ENCODE peak calls at places on chromosomes 5 and 9, in four cellular contexts. One of them, this sample, is unnamed.

GRCh38 chr9:14361074-14361473 is 47.1 kb upstream of the NFIB start:
- DNase-seq in HepG2: no peak
- DNase-seq in H1: no peak
- DNase-seq in K562: no peak
- DNase-seq in this sample: no peak

GRCh38 chr9:127386249-127386648 is 10.7 kb upstream of the SLC2A8 start:
- DNase-seq in HepG2: no peak
- DNase-seq in K562: no peak
- DNase-seq in H1: peak; percentile 14
- DNase-seq in this sample: no peak

GRCh38 chr9:129283705-129284606 is 105.9 kb upstream of the IER5L start:
- DNase-seq in H1: peak; percentile 32
- DNase-seq in K562: no peak
- DNase-seq in HepG2: no peak
- DNase-seq in this sample: no peak

GRCh38 chr5:93887678-93888077 is 146.3 kb upstream of the POU5F2 start:
- DNase-seq in HepG2: no peak
- DNase-seq in H1: no peak
- DNase-seq in K562: no peak
- DNase-seq in this sample: no peak

GRCh38 chr5:53211799-53212198 is 102.2 kb upstream of the MOCS2 start:
- DNase-seq in K562: peak; percentile 9
- DNase-seq in HepG2: no peak
- DNase-seq in H1: no peak
- DNase-seq in this sample: peak; percentile 34

GRCh38 chr9:16705121-16705604 is 165.3 kb downstream of the BNC2 start:
- DNase-seq in HepG2: no peak
- DNase-seq in H1: peak; percentile 67
- DNase-seq in K562: peak; percentile 67
- DNase-seq in this sample: peak; percentile 99

GRCh38 chr9:88235615-88236014 is 97.3 kb upstream of the SPATA31C2 start:
- DNase-seq in HepG2: no peak
- DNase-seq in K562: no peak
- DNase-seq in H1: no peak
- DNase-seq in this sample: no peak

GRCh38 chr5:147310059-147310704 is 75.4 kb downstream of the STK32A start:
- DNase-seq in H1: no peak
- DNase-seq in HepG2: no peak
- DNase-seq in K562: no peak
- DNase-seq in this sample: peak; percentile 96

GRCh38 chr5:61277190-61277589 is 54.9 kb upstream of the ZSWIM6 start:
- DNase-seq in K562: no peak
- DNase-seq in HepG2: peak; percentile 18
- DNase-seq in H1: no peak
- DNase-seq in this sample: peak; percentile 83

GRCh38 chr9:137829260-137829996 is 48.2 kb upstream of the CACNA1B start:
- DNase-seq in K562: no peak
- DNase-seq in HepG2: no peak
- DNase-seq in H1: no peak
- DNase-seq in this sample: no peak

GRCh38 chr5:7096294-7096693 is 299.6 kb upstream of the ADCY2 start:
- DNase-seq in K562: no peak
- DNase-seq in H1: no peak
- DNase-seq in HepG2: no peak
- DNase-seq in this sample: no peak

GRCh38 chr9:101601904-101602765 is 7.4 kb upstream of the PPP3R2 start:
- DNase-seq in K562: peak; percentile 60
- DNase-seq in H1: no peak
- DNase-seq in HepG2: peak; percentile 46
- DNase-seq in this sample: peak; percentile 44

GRCh38 chr5:151534345-151534744 is 56.8 kb downstream of the FAT2 start:
- DNase-seq in HepG2: no peak
- DNase-seq in H1: peak; percentile 56
- DNase-seq in K562: no peak
- DNase-seq in this sample: no peak

GRCh38 chr5:140109050-140109817 is 4.7 kb upstream of the PURA start:
- DNase-seq in K562: peak; percentile 66
- DNase-seq in HepG2: no peak
- DNase-seq in H1: no peak
- DNase-seq in this sample: no peak

GRCh38 chr5:179393078-179393477 is 47.8 kb upstream of the ADAMTS2 start:
- DNase-seq in K562: no peak
- DNase-seq in H1: no peak
- DNase-seq in HepG2: no peak
- DNase-seq in this sample: no peak

GRCh38 chr9:76969716-76970115 is 49.7 kb upstream of the FOXB2 start:
- DNase-seq in K562: no peak
- DNase-seq in H1: no peak
- DNase-seq in HepG2: no peak
- DNase-seq in this sample: no peak

GRCh38 chr9:7165350-7165937 is 407.7 kb downstream of the KDM4C start:
- DNase-seq in K562: peak; percentile 46
- DNase-seq in H1: no peak
- DNase-seq in HepG2: no peak
- DNase-seq in this sample: no peak

GRCh38 chr9:130890124-130890523 is 6.5 kb downstream of the QRFP start:
- DNase-seq in HepG2: no peak
- DNase-seq in H1: no peak
- DNase-seq in K562: no peak
- DNase-seq in this sample: no peak

GRCh38 chr5:109921735-109922395 is 232.1 kb downstream of the MAN2A1 start:
- DNase-seq in H1: no peak
- DNase-seq in K562: no peak
- DNase-seq in HepG2: no peak
- DNase-seq in this sample: no peak

GRCh38 chr5:37838152-37838932 is 1.5 kb downstream of the GDNF start:
- DNase-seq in K562: no peak
- DNase-seq in HepG2: no peak
- DNase-seq in H1: peak; percentile 70
- DNase-seq in this sample: peak; percentile 22

GRCh38 chr9:87445646-87446045 is 52.0 kb upstream of the DAPK1 start:
- DNase-seq in HepG2: no peak
- DNase-seq in H1: peak; percentile 63
- DNase-seq in K562: peak; percentile 74
- DNase-seq in this sample: peak; percentile 61

GRCh38 chr5:67773439-67773988 is 442.0 kb upstream of the PIK3R1 start:
- DNase-seq in K562: no peak
- DNase-seq in H1: no peak
- DNase-seq in HepG2: peak; percentile 92
- DNase-seq in this sample: peak; percentile 6

GRCh38 chr5:9523090-9523813 is 22.6 kb downstream of the SEMA5A start:
- DNase-seq in HepG2: no peak
- DNase-seq in H1: no peak
- DNase-seq in K562: no peak
- DNase-seq in this sample: no peak

GRCh38 chr5:180844858-180845257 is 16.2 kb downstream of the ZFP62 start:
- DNase-seq in H1: no peak
- DNase-seq in HepG2: no peak
- DNase-seq in K562: no peak
- DNase-seq in this sample: no peak

GRCh38 chr9:121299467-121300282 is 31.7 kb downstream of the GSN start:
- DNase-seq in H1: peak; percentile 62
- DNase-seq in K562: no peak
- DNase-seq in HepG2: no peak
- DNase-seq in this sample: peak; percentile 41

GRCh38 chr9:109253637-109254284 is 67.1 kb downstream of the EPB41L4B start:
- DNase-seq in H1: no peak
- DNase-seq in K562: no peak
- DNase-seq in HepG2: no peak
- DNase-seq in this sample: no peak

GRCh38 chr5:132046915-132047314 is 13.5 kb upstream of the IL3 start:
- DNase-seq in HepG2: no peak
- DNase-seq in H1: peak; percentile 44
- DNase-seq in K562: no peak
- DNase-seq in this sample: no peak

GRCh38 chr5:36581070-36581469 is 25.3 kb upstream of the SLC1A3 start:
- DNase-seq in H1: no peak
- DNase-seq in HepG2: no peak
- DNase-seq in K562: no peak
- DNase-seq in this sample: no peak

GRCh38 chr9:130437011-130437784 is 7.6 kb upstream of the ASS1 start:
- DNase-seq in K562: no peak
- DNase-seq in HepG2: no peak
- DNase-seq in H1: no peak
- DNase-seq in this sample: no peak

GRCh38 chr5:168887931-168888330 is 308.8 kb upstream of the PANK3 start:
- DNase-seq in HepG2: no peak
- DNase-seq in H1: no peak
- DNase-seq in K562: no peak
- DNase-seq in this sample: no peak

GRCh38 chr5:82413302-82414042 is 135.3 kb upstream of the RPS23 start:
- DNase-seq in H1: no peak
- DNase-seq in HepG2: no peak
- DNase-seq in K562: no peak
- DNase-seq in this sample: no peak

GRCh38 chr5:55191165-55191564 is 18.2 kb upstream of the CDC20B start:
- DNase-seq in HepG2: no peak
- DNase-seq in K562: no peak
- DNase-seq in H1: no peak
- DNase-seq in this sample: no peak

GRCh38 chr5:173201636-173202265 is 33.3 kb downstream of the NKX2-5 start:
- DNase-seq in HepG2: peak; percentile 34
- DNase-seq in H1: no peak
- DNase-seq in K562: no peak
- DNase-seq in this sample: no peak

GRCh38 chr5:168407222-168407621 is 79.0 kb upstream of the RARS1 start:
- DNase-seq in H1: no peak
- DNase-seq in K562: no peak
- DNase-seq in HepG2: no peak
- DNase-seq in this sample: no peak

GRCh38 chr9:111959960-111960359 is 63.3 kb downstream of the UGCG start:
- DNase-seq in HepG2: no peak
- DNase-seq in K562: no peak
- DNase-seq in H1: no peak
- DNase-seq in this sample: peak; percentile 51

GRCh38 chr5:54895816-54896341 is 89.5 kb downstream of the ESM1 start:
- DNase-seq in K562: peak; percentile 47
- DNase-seq in HepG2: peak; percentile 28
- DNase-seq in H1: no peak
- DNase-seq in this sample: peak; percentile 40

GRCh38 chr5:42612997-42613396 is 143.6 kb upstream of the CCDC152 start:
- DNase-seq in H1: no peak
- DNase-seq in K562: no peak
- DNase-seq in HepG2: no peak
- DNase-seq in this sample: no peak

GRCh38 chr5:177537389-177538361 is 16.7 kb downstream of the FAM193B start:
- DNase-seq in HepG2: no peak
- DNase-seq in K562: no peak
- DNase-seq in H1: no peak
- DNase-seq in this sample: peak; percentile 50

GRCh38 chr5:140346348-140347221 is at the start of gene HBEGF:
- DNase-seq in K562: peak; percentile 92
- DNase-seq in H1: peak; percentile 88
- DNase-seq in HepG2: peak; percentile 63
- DNase-seq in this sample: peak; percentile 84

GRCh38 chr9:14532716-14533115 is 160.5 kb downstream of the ZDHHC21 start:
- DNase-seq in K562: no peak
- DNase-seq in H1: no peak
- DNase-seq in HepG2: peak; percentile 54
- DNase-seq in this sample: no peak

GRCh38 chr9:81128701-81129100 is 560.6 kb downstream of the TLE1 start:
- DNase-seq in H1: no peak
- DNase-seq in HepG2: no peak
- DNase-seq in K562: no peak
- DNase-seq in this sample: no peak

GRCh38 chr9:81118416-81118815 is 570.9 kb downstream of the TLE1 start:
- DNase-seq in H1: no peak
- DNase-seq in HepG2: no peak
- DNase-seq in K562: no peak
- DNase-seq in this sample: no peak

GRCh38 chr9:81125446-81126092 is 563.8 kb downstream of the TLE1 start:
- DNase-seq in H1: no peak
- DNase-seq in K562: no peak
- DNase-seq in HepG2: no peak
- DNase-seq in this sample: no peak

DNA sequence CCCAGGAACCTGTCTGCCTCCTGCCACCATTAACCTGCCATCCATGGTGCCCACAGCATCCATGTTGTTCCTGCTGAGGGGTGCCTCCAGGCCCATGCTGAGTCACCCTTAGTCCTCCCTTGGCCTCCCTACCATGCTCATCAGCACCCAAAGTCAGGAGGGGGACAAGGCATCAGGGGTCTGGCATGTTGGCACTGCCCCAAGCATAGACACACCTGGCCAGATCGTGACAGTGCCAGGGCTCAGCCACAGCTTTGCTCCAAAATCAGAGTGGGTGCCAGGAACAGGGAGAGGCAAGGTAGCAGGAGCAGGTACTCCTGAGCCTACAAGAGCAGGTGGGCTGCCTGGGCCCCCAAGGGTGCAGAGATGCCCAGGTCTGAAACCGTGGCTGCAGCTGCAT is 566.6 kb downstream of the TLE1 start:
- DNase-seq in HepG2: no peak
- DNase-seq in K562: no peak
- DNase-seq in H1: no peak
- DNase-seq in this sample: no peak
- TF ChIP-seq JUN in HepG2: no peak
- TF ChIP-seq JUN in K562: no peak
- TF ChIP-seq JUN in H1: no peak
- TF ChIP-seq JUN in this sample: no peak

GRCh38 chr5:115378754-115379153 is 82.3 kb upstream of the CCDC112 start:
- DNase-seq in HepG2: no peak
- DNase-seq in K562: no peak
- DNase-seq in H1: no peak
- DNase-seq in this sample: no peak
- H3K4me1 ChIP-seq in HepG2: peaks cover 6% of the 10 kb centered on the region
- H3K4me1 ChIP-seq in K562: no peaks in the 10 kb centered on the region
- H3K4me1 ChIP-seq in H1: no peaks in the 10 kb centered on the region
- H3K4me1 ChIP-seq in this sample: peaks cover 7% of the 10 kb centered on the region

GRCh38 chr5:64637837-64638443 is 52.4 kb upstream of the SHISAL2B start:
- DNase-seq in H1: no peak
- DNase-seq in HepG2: no peak
- DNase-seq in K562: peak; percentile 19
- DNase-seq in this sample: no peak
- H2AFZ ChIP-seq in H1: peak overlapping the region; percentile 98
- H2AFZ ChIP-seq in HepG2: peak overlapping the region; percentile 70
- H2AFZ ChIP-seq in K562: peak overlapping the region; percentile 90
- H2AFZ ChIP-seq in this sample: no peak overlapping the region

DNA sequence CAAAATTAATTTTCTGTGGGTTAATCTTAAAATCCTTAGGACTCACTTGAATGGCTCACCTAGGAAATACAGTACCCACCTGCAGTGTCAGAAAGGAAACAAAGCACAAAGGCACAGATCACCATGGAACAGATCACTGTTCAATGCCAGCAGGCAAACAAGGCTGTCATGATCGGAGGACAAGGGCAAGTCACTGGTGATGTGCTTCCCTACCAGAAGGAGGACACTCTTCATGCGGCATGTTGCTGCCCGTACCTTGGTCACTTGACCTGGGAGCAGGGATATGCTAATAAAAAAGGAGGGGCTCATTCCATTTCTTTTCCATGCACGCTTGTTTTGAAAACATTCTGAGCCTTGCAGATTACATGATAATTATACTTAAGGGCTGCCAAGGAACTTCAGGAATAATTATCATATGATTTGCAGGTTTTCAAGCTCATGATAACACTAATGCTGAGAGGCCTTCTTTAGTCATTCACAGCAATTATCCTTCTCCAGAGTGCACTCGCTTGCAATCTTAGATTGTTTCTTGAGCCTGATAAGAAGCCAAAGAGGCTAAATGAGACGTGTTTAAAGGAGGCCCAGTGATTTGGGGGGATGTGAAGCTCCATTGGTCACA is 36.1 kb upstream of the STARD4 start:
- DNase-seq in K562: no peak
- DNase-seq in HepG2: no peak
- DNase-seq in H1: no peak
- DNase-seq in this sample: no peak
- TF ChIP-seq JUN in K562: no peak
- TF ChIP-seq JUN in HepG2: no peak
- TF ChIP-seq JUN in H1: no peak
- TF ChIP-seq JUN in this sample: no peak